ENCODE peak calls at places on chromosomes 12 and 14, in eight cellular contexts. One of them, this sample, is unnamed.

GRCh38 chr12:43766291-43766690 is 7.5 kb downstream of the IRAK4 start:
- DNase-seq in AG09309: no peak
- DNase-seq in GM23338: no peak
- DNase-seq in MM.1S: no peak
- DNase-seq in heart right ventricle: no peak
- DNase-seq in upper lobe of right lung: no peak
- DNase-seq in NB4: no peak
- DNase-seq in thyroid gland: no peak
- DNase-seq in this sample: no peak

GRCh38 chr12:28517101-28517500 is 326.8 kb downstream of the CCDC91 start:
- DNase-seq in AG09309: no peak
- DNase-seq in GM23338: no peak
- DNase-seq in MM.1S: no peak
- DNase-seq in heart right ventricle: no peak
- DNase-seq in upper lobe of right lung: no peak
- DNase-seq in NB4: no peak
- DNase-seq in thyroid gland: no peak
- DNase-seq in this sample: no peak

GRCh38 chr12:2639020-2639298 is 155.8 kb upstream of the FKBP4 start:
- DNase-seq in AG09309: no peak
- DNase-seq in GM23338: no peak
- DNase-seq in MM.1S: no peak
- DNase-seq in heart right ventricle: no peak
- DNase-seq in upper lobe of right lung: no peak
- DNase-seq in NB4: no peak
- DNase-seq in thyroid gland: no peak
- DNase-seq in this sample: no peak

GRCh38 chr14:101726295-101726953 is 35.1 kb upstream of the PPP2R5C start:
- DNase-seq in AG09309: no peak
- DNase-seq in GM23338: no peak
- DNase-seq in MM.1S: no peak
- DNase-seq in heart right ventricle: no peak
- DNase-seq in upper lobe of right lung: no peak
- DNase-seq in NB4: no peak
- DNase-seq in thyroid gland: no peak
- DNase-seq in this sample: peak; percentile 54

GRCh38 chr12:76329163-76329562 is 19.1 kb downstream of the BBS10 start:
- DNase-seq in AG09309: peak; percentile 80
- DNase-seq in GM23338: no peak
- DNase-seq in MM.1S: no peak
- DNase-seq in heart right ventricle: no peak
- DNase-seq in upper lobe of right lung: no peak
- DNase-seq in NB4: no peak
- DNase-seq in thyroid gland: no peak
- DNase-seq in this sample: no peak

GRCh38 chr12:54981796-54982195 is 2.8 kb downstream of the TESPA1 start:
- DNase-seq in AG09309: no peak
- DNase-seq in GM23338: no peak
- DNase-seq in MM.1S: no peak
- DNase-seq in heart right ventricle: no peak
- DNase-seq in upper lobe of right lung: no peak
- DNase-seq in NB4: no peak
- DNase-seq in thyroid gland: no peak
- DNase-seq in this sample: no peak

GRCh38 chr12:51886021-51886710 is 1.7 kb upstream of the ANKRD33 start:
- DNase-seq in AG09309: peak; percentile 92
- DNase-seq in GM23338: peak; percentile 46
- DNase-seq in MM.1S: peak; percentile 78
- DNase-seq in heart right ventricle: peak; percentile 57
- DNase-seq in upper lobe of right lung: peak; percentile 64
- DNase-seq in NB4: peak; percentile 92
- DNase-seq in thyroid gland: peak; percentile 46
- DNase-seq in this sample: no peak

GRCh38 chr14:24084439-24084838 is 9.7 kb upstream of the PCK2 start:
- DNase-seq in AG09309: no peak
- DNase-seq in GM23338: no peak
- DNase-seq in MM.1S: no peak
- DNase-seq in heart right ventricle: no peak
- DNase-seq in upper lobe of right lung: no peak
- DNase-seq in NB4: no peak
- DNase-seq in thyroid gland: no peak
- DNase-seq in this sample: no peak

GRCh38 chr14:26856832-26857508 is 259.1 kb upstream of the NOVA1 start:
- DNase-seq in AG09309: no peak
- DNase-seq in GM23338: no peak
- DNase-seq in MM.1S: no peak
- DNase-seq in heart right ventricle: no peak
- DNase-seq in upper lobe of right lung: no peak
- DNase-seq in NB4: no peak
- DNase-seq in thyroid gland: no peak
- DNase-seq in this sample: no peak

GRCh38 chr14:50067723-50068495 is 48.5 kb downstream of the VCPKMT start:
- DNase-seq in AG09309: peak; percentile 28
- DNase-seq in GM23338: no peak
- DNase-seq in MM.1S: no peak
- DNase-seq in heart right ventricle: no peak
- DNase-seq in upper lobe of right lung: no peak
- DNase-seq in NB4: no peak
- DNase-seq in thyroid gland: no peak
- DNase-seq in this sample: no peak

GRCh38 chr14:52175982-52176502 is 91.5 kb upstream of the PTGDR start:
- DNase-seq in AG09309: no peak
- DNase-seq in GM23338: no peak
- DNase-seq in MM.1S: peak; percentile 55
- DNase-seq in heart right ventricle: no peak
- DNase-seq in upper lobe of right lung: no peak
- DNase-seq in NB4: no peak
- DNase-seq in thyroid gland: no peak
- DNase-seq in this sample: no peak

GRCh38 chr12:40263616-40264409 is 39.0 kb downstream of the LRRK2 start:
- DNase-seq in AG09309: no peak
- DNase-seq in GM23338: no peak
- DNase-seq in MM.1S: no peak
- DNase-seq in heart right ventricle: no peak
- DNase-seq in upper lobe of right lung: no peak
- DNase-seq in NB4: peak; percentile 8
- DNase-seq in thyroid gland: no peak
- DNase-seq in this sample: no peak

GRCh38 chr12:131796411-131796736 is 31.8 kb upstream of the MMP17 start:
- DNase-seq in AG09309: no peak
- DNase-seq in GM23338: no peak
- DNase-seq in MM.1S: no peak
- DNase-seq in heart right ventricle: no peak
- DNase-seq in upper lobe of right lung: no peak
- DNase-seq in NB4: no peak
- DNase-seq in thyroid gland: no peak
- DNase-seq in this sample: no peak

GRCh38 chr12:93050026-93050747 is 121.1 kb upstream of the EEA1 start:
- DNase-seq in AG09309: peak; percentile 11
- DNase-seq in GM23338: peak; percentile 26
- DNase-seq in MM.1S: no peak
- DNase-seq in heart right ventricle: no peak
- DNase-seq in upper lobe of right lung: no peak
- DNase-seq in NB4: no peak
- DNase-seq in thyroid gland: no peak
- DNase-seq in this sample: no peak

GRCh38 chr12:103924761-103925641 is 5.2 kb upstream of the HSP90B1 start:
- DNase-seq in AG09309: peak; percentile 79
- DNase-seq in GM23338: no peak
- DNase-seq in MM.1S: peak; percentile 34
- DNase-seq in heart right ventricle: no peak
- DNase-seq in upper lobe of right lung: no peak
- DNase-seq in NB4: peak; percentile 54
- DNase-seq in thyroid gland: no peak
- DNase-seq in this sample: no peak

GRCh38 chr12:1812650-1813302 is 7.6 kb upstream of the LRTM2 start:
- DNase-seq in AG09309: no peak
- DNase-seq in GM23338: no peak
- DNase-seq in MM.1S: peak; percentile 50
- DNase-seq in heart right ventricle: no peak
- DNase-seq in upper lobe of right lung: no peak
- DNase-seq in NB4: peak; percentile 93
- DNase-seq in thyroid gland: no peak
- DNase-seq in this sample: no peak

GRCh38 chr12:15788266-15789214 is 648 bp downstream of the EPS8 start:
- DNase-seq in AG09309: no peak
- DNase-seq in GM23338: peak; percentile 70
- DNase-seq in MM.1S: peak; percentile 49
- DNase-seq in heart right ventricle: peak; percentile 16
- DNase-seq in upper lobe of right lung: peak; percentile 68
- DNase-seq in NB4: peak; percentile 16
- DNase-seq in thyroid gland: peak; percentile 67
- DNase-seq in this sample: peak; percentile 85

GRCh38 chr14:55136868-55137785 is 8.1 kb downstream of the LGALS3 start:
- DNase-seq in AG09309: peak; percentile 52
- DNase-seq in GM23338: no peak
- DNase-seq in MM.1S: no peak
- DNase-seq in heart right ventricle: peak; percentile 77
- DNase-seq in upper lobe of right lung: no peak
- DNase-seq in NB4: no peak
- DNase-seq in thyroid gland: peak; percentile 91
- DNase-seq in this sample: no peak

GRCh38 chr14:55136241-55136640 is 7.2 kb downstream of the LGALS3 start:
- DNase-seq in AG09309: no peak
- DNase-seq in GM23338: no peak
- DNase-seq in MM.1S: no peak
- DNase-seq in heart right ventricle: no peak
- DNase-seq in upper lobe of right lung: no peak
- DNase-seq in NB4: no peak
- DNase-seq in thyroid gland: no peak
- DNase-seq in this sample: no peak

GRCh38 chr14:55130194-55130550 is 1.1 kb downstream of the LGALS3 start:
- DNase-seq in AG09309: no peak
- DNase-seq in GM23338: peak; percentile 75
- DNase-seq in MM.1S: no peak
- DNase-seq in heart right ventricle: no peak
- DNase-seq in upper lobe of right lung: no peak
- DNase-seq in NB4: no peak
- DNase-seq in thyroid gland: no peak
- DNase-seq in this sample: no peak

GRCh38 chr14:55131782-55132181 is 2.7 kb downstream of the LGALS3 start:
- DNase-seq in AG09309: no peak
- DNase-seq in GM23338: no peak
- DNase-seq in MM.1S: no peak
- DNase-seq in heart right ventricle: no peak
- DNase-seq in upper lobe of right lung: no peak
- DNase-seq in NB4: peak; percentile 64
- DNase-seq in thyroid gland: no peak
- DNase-seq in this sample: no peak

GRCh38 chr14:55133416-55133815 is 4.4 kb downstream of the LGALS3 start:
- DNase-seq in AG09309: no peak
- DNase-seq in GM23338: peak; percentile 32
- DNase-seq in MM.1S: no peak
- DNase-seq in heart right ventricle: no peak
- DNase-seq in upper lobe of right lung: no peak
- DNase-seq in NB4: peak; percentile 41
- DNase-seq in thyroid gland: no peak
- DNase-seq in this sample: no peak
- TF ChIP-seq CTCF in AG09309: peak; percentile 26
- TF ChIP-seq CTCF in GM23338: peak; percentile 34
- TF ChIP-seq CTCF in MM.1S: no peak
- TF ChIP-seq CTCF in heart right ventricle: no peak
- TF ChIP-seq CTCF in upper lobe of right lung: peak; percentile 25
- TF ChIP-seq CTCF in NB4: peak; percentile 5
- TF ChIP-seq CTCF in thyroid gland: peak; percentile 25
- TF ChIP-seq CTCF in this sample: peak; percentile 52

DNA sequence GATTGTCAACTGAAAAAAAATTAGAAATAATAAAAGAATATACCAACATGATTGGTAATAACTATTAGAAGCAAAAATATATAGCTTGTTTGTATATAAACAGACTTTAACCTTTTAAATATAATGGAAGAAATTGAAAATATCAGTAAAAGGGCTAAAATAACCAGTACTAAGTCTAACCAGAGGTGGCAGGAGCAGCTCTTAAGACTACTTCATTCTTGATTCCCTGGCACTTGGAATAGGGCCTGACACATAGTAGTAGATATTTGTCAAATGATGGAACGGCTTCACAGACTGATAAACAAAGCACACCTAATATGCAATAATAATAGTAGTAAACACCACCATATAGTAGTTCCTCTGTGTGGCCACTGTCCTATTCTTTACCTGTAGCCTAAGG is 9.4 kb downstream of the TMEM63C start:
- DNase-seq in AG09309: no peak
- DNase-seq in GM23338: peak; percentile 40
- DNase-seq in MM.1S: no peak
- DNase-seq in heart right ventricle: no peak
- DNase-seq in upper lobe of right lung: no peak
- DNase-seq in NB4: no peak
- DNase-seq in thyroid gland: no peak
- DNase-seq in this sample: no peak
- TF ChIP-seq CTCF in AG09309: no peak
- TF ChIP-seq CTCF in GM23338: no peak
- TF ChIP-seq CTCF in MM.1S: no peak
- TF ChIP-seq CTCF in heart right ventricle: no peak
- TF ChIP-seq CTCF in upper lobe of right lung: no peak
- TF ChIP-seq CTCF in NB4: no peak
- TF ChIP-seq CTCF in thyroid gland: no peak
- TF ChIP-seq CTCF in this sample: no peak

DNA sequence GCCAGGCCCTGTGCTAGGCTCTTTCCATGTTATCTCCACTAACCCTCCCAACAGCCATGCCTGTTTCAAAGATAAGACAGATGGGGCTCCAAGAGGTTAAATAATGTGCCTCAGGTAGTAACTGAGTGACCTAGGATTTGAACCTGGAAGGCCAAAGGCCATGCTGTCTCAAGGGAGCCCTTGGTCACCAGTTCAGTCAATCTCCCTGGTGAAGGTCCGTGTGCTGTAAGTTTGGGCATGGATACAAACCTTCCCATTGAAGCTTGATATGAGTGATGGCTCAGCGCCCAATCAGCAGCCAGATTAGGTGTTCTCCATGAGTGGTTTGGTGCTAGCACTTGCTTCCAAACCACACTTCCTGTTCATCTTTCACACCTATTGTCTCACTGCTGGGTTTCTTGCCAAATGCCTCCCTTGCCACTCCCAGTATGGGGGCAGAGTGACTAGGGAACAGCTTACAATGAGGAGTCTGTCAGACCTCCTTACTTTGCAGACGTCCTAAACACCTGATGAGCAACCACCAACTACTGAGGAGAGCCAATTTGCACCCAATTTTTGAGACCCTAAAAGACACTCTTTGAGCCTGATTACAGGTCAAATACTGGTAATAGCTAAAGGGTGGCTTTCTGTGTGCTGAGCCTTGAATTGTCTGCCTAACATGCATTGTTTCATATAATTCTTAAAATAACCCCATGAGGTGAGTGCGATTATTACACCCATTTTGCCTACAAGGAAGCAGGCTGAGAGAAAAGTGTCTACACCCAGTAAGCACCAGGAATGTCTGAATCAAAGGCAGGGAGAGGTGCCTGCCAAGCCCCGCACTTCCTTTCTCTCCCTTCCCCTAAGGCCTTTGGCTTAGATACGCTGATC is 48.5 kb upstream of the FOS start:
- DNase-seq in AG09309: no peak
- DNase-seq in GM23338: peak; percentile 70
- DNase-seq in MM.1S: peak; percentile 70
- DNase-seq in heart right ventricle: no peak
- DNase-seq in upper lobe of right lung: peak; percentile 67
- DNase-seq in NB4: peak; percentile 64
- DNase-seq in thyroid gland: peak; percentile 85
- DNase-seq in this sample: no peak
- TF ChIP-seq CTCF in AG09309: peak; percentile 26
- TF ChIP-seq CTCF in GM23338: no peak
- TF ChIP-seq CTCF in MM.1S: no peak
- TF ChIP-seq CTCF in heart right ventricle: no peak
- TF ChIP-seq CTCF in upper lobe of right lung: no peak
- TF ChIP-seq CTCF in NB4: peak; percentile 0
- TF ChIP-seq CTCF in thyroid gland: peak; percentile 47
- TF ChIP-seq CTCF in this sample: no peak

GRCh38 chr12:8950702-8951478 is 1.4 kb upstream of the M6PR start:
- DNase-seq in AG09309: no peak
- DNase-seq in GM23338: no peak
- DNase-seq in MM.1S: peak; percentile 36
- DNase-seq in heart right ventricle: no peak
- DNase-seq in upper lobe of right lung: no peak
- DNase-seq in NB4: peak; percentile 42
- DNase-seq in thyroid gland: no peak
- DNase-seq in this sample: no peak
- TF ChIP-seq CTCF in AG09309: no peak
- TF ChIP-seq CTCF in GM23338: no peak
- TF ChIP-seq CTCF in MM.1S: peak; percentile 10
- TF ChIP-seq CTCF in heart right ventricle: no peak
- TF ChIP-seq CTCF in upper lobe of right lung: peak; percentile 7
- TF ChIP-seq CTCF in NB4: no peak
- TF ChIP-seq CTCF in thyroid gland: no peak
- TF ChIP-seq CTCF in this sample: no peak